ENCODE peak calls at places on chromosomes 12 and 14, in nine cellular contexts. One of them, this sample, is unnamed.

GRCh38 chr12:83434600-83434999 is 747.9 kb downstream of the TMTC2 start:
- DNase-seq in thoracic aorta: no peak
- DNase-seq in transverse colon: no peak
- DNase-seq in substantia nigra: no peak
- DNase-seq in pancreas: no peak
- DNase-seq in CD8-positive, alpha-beta T cell: no peak
- DNase-seq in sigmoid colon: no peak
- DNase-seq in fibroblast of lung: peak
- DNase-seq in CD8-positive, alpha-beta memory T cell: no peak
- DNase-seq in this sample: no peak

GRCh38 chr12:64737539-64737938 is 21.7 kb downstream of the GNS start:
- DNase-seq in CD8-positive, alpha-beta T cell: no peak
- DNase-seq in CD8-positive, alpha-beta memory T cell: no peak
- DNase-seq in fibroblast of lung: no peak
- DNase-seq in substantia nigra: no peak
- DNase-seq in pancreas: no peak
- DNase-seq in thoracic aorta: no peak
- DNase-seq in transverse colon: no peak
- DNase-seq in sigmoid colon: no peak
- DNase-seq in this sample: no peak

GRCh38 chr14:53295985-53296582 is 143.0 kb upstream of the DDHD1 start:
- DNase-seq in thoracic aorta: no peak
- DNase-seq in fibroblast of lung: peak
- DNase-seq in pancreas: no peak
- DNase-seq in CD8-positive, alpha-beta T cell: no peak
- DNase-seq in CD8-positive, alpha-beta memory T cell: no peak
- DNase-seq in transverse colon: no peak
- DNase-seq in sigmoid colon: no peak
- DNase-seq in substantia nigra: no peak
- DNase-seq in this sample: no peak

GRCh38 chr12:96448287-96448686 is 41.1 kb upstream of the CFAP54 start:
- DNase-seq in substantia nigra: no peak
- DNase-seq in thoracic aorta: no peak
- DNase-seq in pancreas: no peak
- DNase-seq in CD8-positive, alpha-beta memory T cell: no peak
- DNase-seq in CD8-positive, alpha-beta T cell: no peak
- DNase-seq in sigmoid colon: no peak
- DNase-seq in fibroblast of lung: peak
- DNase-seq in transverse colon: no peak
- DNase-seq in this sample: no peak

GRCh38 chr12:85985996-85986395 is 111.9 kb downstream of the NTS start:
- DNase-seq in CD8-positive, alpha-beta T cell: no peak
- DNase-seq in substantia nigra: no peak
- DNase-seq in CD8-positive, alpha-beta memory T cell: no peak
- DNase-seq in sigmoid colon: no peak
- DNase-seq in transverse colon: no peak
- DNase-seq in fibroblast of lung: no peak
- DNase-seq in pancreas: no peak
- DNase-seq in thoracic aorta: no peak
- DNase-seq in this sample: no peak

GRCh38 chr12:89390802-89391673 is 38.7 kb upstream of the DUSP6 start:
- DNase-seq in sigmoid colon: no peak
- DNase-seq in fibroblast of lung: peak
- DNase-seq in transverse colon: peak
- DNase-seq in CD8-positive, alpha-beta T cell: no peak
- DNase-seq in thoracic aorta: no peak
- DNase-seq in CD8-positive, alpha-beta memory T cell: no peak
- DNase-seq in substantia nigra: no peak
- DNase-seq in pancreas: no peak
- DNase-seq in this sample: no peak

GRCh38 chr12:96239711-96240234 is 45.6 kb downstream of the ELK3 start:
- DNase-seq in thoracic aorta: no peak
- DNase-seq in fibroblast of lung: peak
- DNase-seq in CD8-positive, alpha-beta T cell: no peak
- DNase-seq in substantia nigra: no peak
- DNase-seq in transverse colon: peak
- DNase-seq in sigmoid colon: peak
- DNase-seq in pancreas: no peak
- DNase-seq in CD8-positive, alpha-beta memory T cell: no peak
- DNase-seq in this sample: no peak

GRCh38 chr14:96567289-96567899 is 65.2 kb downstream of the PAPOLA start:
- DNase-seq in fibroblast of lung: peak
- DNase-seq in sigmoid colon: no peak
- DNase-seq in transverse colon: no peak
- DNase-seq in pancreas: no peak
- DNase-seq in substantia nigra: no peak
- DNase-seq in CD8-positive, alpha-beta T cell: no peak
- DNase-seq in thoracic aorta: no peak
- DNase-seq in CD8-positive, alpha-beta memory T cell: no peak
- DNase-seq in this sample: no peak

GRCh38 chr12:109804820-109805761 is 28.1 kb downstream of the TRPV4 start:
- DNase-seq in substantia nigra: no peak
- DNase-seq in thoracic aorta: peak
- DNase-seq in fibroblast of lung: peak
- DNase-seq in CD8-positive, alpha-beta T cell: peak
- DNase-seq in pancreas: peak
- DNase-seq in CD8-positive, alpha-beta memory T cell: peak
- DNase-seq in transverse colon: peak
- DNase-seq in sigmoid colon: peak
- DNase-seq in this sample: peak

GRCh38 chr14:97866664-97867063 is 1069.5 kb downstream of the VRK1 start:
- DNase-seq in sigmoid colon: no peak
- DNase-seq in CD8-positive, alpha-beta memory T cell: no peak
- DNase-seq in transverse colon: no peak
- DNase-seq in fibroblast of lung: no peak
- DNase-seq in CD8-positive, alpha-beta T cell: no peak
- DNase-seq in pancreas: no peak
- DNase-seq in thoracic aorta: no peak
- DNase-seq in substantia nigra: no peak
- DNase-seq in this sample: no peak

GRCh38 chr14:50957296-50957695 is 13.0 kb upstream of the PYGL start:
- DNase-seq in CD8-positive, alpha-beta T cell: no peak
- DNase-seq in pancreas: no peak
- DNase-seq in thoracic aorta: no peak
- DNase-seq in fibroblast of lung: peak
- DNase-seq in transverse colon: no peak
- DNase-seq in substantia nigra: no peak
- DNase-seq in sigmoid colon: no peak
- DNase-seq in CD8-positive, alpha-beta memory T cell: no peak
- DNase-seq in this sample: no peak

DNA sequence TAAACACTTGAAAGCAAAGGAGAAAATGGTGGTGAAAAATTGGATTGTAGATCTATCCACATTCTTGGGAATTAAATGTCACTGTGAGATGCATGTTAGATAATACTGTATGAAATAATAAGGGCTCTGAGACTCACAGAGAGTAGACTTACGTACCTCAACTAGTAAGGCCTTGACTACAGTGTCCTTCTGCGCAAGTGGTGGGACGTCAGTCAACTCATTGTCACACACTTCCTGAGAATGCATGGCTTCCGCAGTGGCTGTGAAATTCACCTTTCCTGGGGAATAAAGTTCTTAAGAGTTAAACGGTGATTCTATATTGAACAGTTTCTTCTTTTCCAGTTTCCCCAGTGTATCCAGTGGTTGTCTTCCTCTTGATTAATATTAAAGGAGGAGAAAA is 32.6 kb upstream of the PZP start:
- DNase-seq in fibroblast of lung: no peak
- DNase-seq in CD8-positive, alpha-beta memory T cell: no peak
- DNase-seq in pancreas: no peak
- DNase-seq in sigmoid colon: no peak
- DNase-seq in transverse colon: no peak
- DNase-seq in thoracic aorta: no peak
- DNase-seq in substantia nigra: no peak
- DNase-seq in CD8-positive, alpha-beta T cell: no peak
- DNase-seq in this sample: no peak
- H3K27ac ChIP-seq in fibroblast of lung: no peak
- H3K27ac ChIP-seq in CD8-positive, alpha-beta memory T cell: no peak
- H3K27ac ChIP-seq in pancreas: no peak
- H3K27ac ChIP-seq in sigmoid colon: no peak
- H3K27ac ChIP-seq in transverse colon: no peak
- H3K27ac ChIP-seq in thoracic aorta: no peak
- H3K27ac ChIP-seq in substantia nigra: peak
- H3K27ac ChIP-seq in CD8-positive, alpha-beta T cell: peak
- H3K27ac ChIP-seq in this sample: peak

GRCh38 chr12:123091230-123091629 is 59.7 kb downstream of the PITPNM2 start:
- DNase-seq in CD8-positive, alpha-beta T cell: no peak
- DNase-seq in CD8-positive, alpha-beta memory T cell: no peak
- DNase-seq in pancreas: no peak
- DNase-seq in thoracic aorta: no peak
- DNase-seq in sigmoid colon: no peak
- DNase-seq in transverse colon: no peak
- DNase-seq in substantia nigra: no peak
- DNase-seq in fibroblast of lung: no peak
- DNase-seq in this sample: no peak
- H3K27ac ChIP-seq in CD8-positive, alpha-beta T cell: no peak
- H3K27ac ChIP-seq in CD8-positive, alpha-beta memory T cell: no peak
- H3K27ac ChIP-seq in pancreas: no peak
- H3K27ac ChIP-seq in thoracic aorta: no peak
- H3K27ac ChIP-seq in sigmoid colon: no peak
- H3K27ac ChIP-seq in transverse colon: no peak
- H3K27ac ChIP-seq in substantia nigra: no peak
- H3K27ac ChIP-seq in fibroblast of lung: no peak
- H3K27ac ChIP-seq in this sample: no peak

GRCh38 chr14:32813401-32813800 is 125.3 kb upstream of the NPAS3 start:
- DNase-seq in transverse colon: no peak
- DNase-seq in thoracic aorta: no peak
- DNase-seq in CD8-positive, alpha-beta memory T cell: no peak
- DNase-seq in fibroblast of lung: no peak
- DNase-seq in sigmoid colon: no peak
- DNase-seq in CD8-positive, alpha-beta T cell: no peak
- DNase-seq in pancreas: no peak
- DNase-seq in substantia nigra: no peak
- DNase-seq in this sample: no peak

GRCh38 chr14:32805979-32806378 is 132.7 kb upstream of the NPAS3 start:
- DNase-seq in sigmoid colon: no peak
- DNase-seq in substantia nigra: no peak
- DNase-seq in CD8-positive, alpha-beta T cell: no peak
- DNase-seq in pancreas: no peak
- DNase-seq in transverse colon: no peak
- DNase-seq in fibroblast of lung: no peak
- DNase-seq in CD8-positive, alpha-beta memory T cell: no peak
- DNase-seq in thoracic aorta: no peak
- DNase-seq in this sample: no peak

GRCh38 chr14:32809255-32809654 is 129.4 kb upstream of the NPAS3 start:
- DNase-seq in transverse colon: no peak
- DNase-seq in thoracic aorta: no peak
- DNase-seq in CD8-positive, alpha-beta T cell: no peak
- DNase-seq in substantia nigra: no peak
- DNase-seq in sigmoid colon: no peak
- DNase-seq in pancreas: no peak
- DNase-seq in fibroblast of lung: no peak
- DNase-seq in CD8-positive, alpha-beta memory T cell: no peak
- DNase-seq in this sample: no peak

DNA sequence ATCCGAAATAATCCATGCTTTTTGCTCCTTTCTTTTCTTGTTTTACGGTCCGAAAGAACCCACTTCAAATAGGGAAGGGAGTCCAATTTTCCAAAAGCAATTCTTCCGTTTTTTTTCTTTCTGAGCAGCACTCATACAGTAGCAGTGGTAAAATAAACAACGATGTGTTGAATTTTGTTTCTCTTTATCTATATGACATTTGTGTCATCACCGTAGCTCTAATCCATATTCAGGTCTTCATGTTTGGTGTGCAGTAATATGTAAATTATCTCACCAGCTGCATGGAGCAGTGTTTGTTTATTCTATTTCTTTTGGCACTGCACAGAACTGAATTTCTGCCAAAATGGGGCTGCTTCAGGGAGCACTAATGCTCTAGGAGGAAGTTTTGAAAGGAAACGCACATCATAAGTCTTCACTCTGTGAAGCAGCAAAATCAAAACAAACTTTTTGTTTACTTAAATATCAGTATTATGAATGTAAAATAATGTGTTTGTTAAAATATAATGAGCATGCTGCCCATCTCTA is 130.0 kb upstream of the NPAS3 start:
- DNase-seq in sigmoid colon: no peak
- DNase-seq in pancreas: peak
- DNase-seq in transverse colon: no peak
- DNase-seq in thoracic aorta: no peak
- DNase-seq in fibroblast of lung: peak
- DNase-seq in CD8-positive, alpha-beta memory T cell: no peak
- DNase-seq in CD8-positive, alpha-beta T cell: no peak
- DNase-seq in substantia nigra: no peak
- DNase-seq in this sample: no peak
- H3K27ac ChIP-seq in sigmoid colon: peak
- H3K27ac ChIP-seq in pancreas: no peak
- H3K27ac ChIP-seq in transverse colon: no peak
- H3K27ac ChIP-seq in thoracic aorta: no peak
- H3K27ac ChIP-seq in fibroblast of lung: no peak
- H3K27ac ChIP-seq in CD8-positive, alpha-beta memory T cell: no peak
- H3K27ac ChIP-seq in CD8-positive, alpha-beta T cell: no peak
- H3K27ac ChIP-seq in substantia nigra: peak
- H3K27ac ChIP-seq in this sample: peak

GRCh38 chr12:14836336-14837210 is 6.8 kb downstream of the ART4 start:
- DNase-seq in CD8-positive, alpha-beta memory T cell: no peak
- DNase-seq in thoracic aorta: no peak
- DNase-seq in sigmoid colon: no peak
- DNase-seq in substantia nigra: no peak
- DNase-seq in fibroblast of lung: peak
- DNase-seq in CD8-positive, alpha-beta T cell: no peak
- DNase-seq in transverse colon: no peak
- DNase-seq in pancreas: no peak
- DNase-seq in this sample: no peak

GRCh38 chr12:14833952-14834351 is 9.4 kb downstream of the ART4 start:
- DNase-seq in sigmoid colon: no peak
- DNase-seq in substantia nigra: no peak
- DNase-seq in transverse colon: no peak
- DNase-seq in thoracic aorta: no peak
- DNase-seq in fibroblast of lung: peak
- DNase-seq in pancreas: no peak
- DNase-seq in CD8-positive, alpha-beta memory T cell: no peak
- DNase-seq in CD8-positive, alpha-beta T cell: no peak
- DNase-seq in this sample: no peak

GRCh38 chr12:14834502-14834901 is 8.8 kb downstream of the ART4 start:
- DNase-seq in pancreas: no peak
- DNase-seq in substantia nigra: no peak
- DNase-seq in CD8-positive, alpha-beta T cell: no peak
- DNase-seq in sigmoid colon: no peak
- DNase-seq in thoracic aorta: no peak
- DNase-seq in CD8-positive, alpha-beta memory T cell: no peak
- DNase-seq in transverse colon: no peak
- DNase-seq in fibroblast of lung: no peak
- DNase-seq in this sample: no peak

GRCh38 chr12:14828896-14829295 is 14.4 kb downstream of the ART4 start:
- DNase-seq in thoracic aorta: no peak
- DNase-seq in CD8-positive, alpha-beta memory T cell: no peak
- DNase-seq in pancreas: no peak
- DNase-seq in fibroblast of lung: peak
- DNase-seq in transverse colon: no peak
- DNase-seq in CD8-positive, alpha-beta T cell: no peak
- DNase-seq in substantia nigra: no peak
- DNase-seq in sigmoid colon: no peak
- DNase-seq in this sample: no peak

DNA sequence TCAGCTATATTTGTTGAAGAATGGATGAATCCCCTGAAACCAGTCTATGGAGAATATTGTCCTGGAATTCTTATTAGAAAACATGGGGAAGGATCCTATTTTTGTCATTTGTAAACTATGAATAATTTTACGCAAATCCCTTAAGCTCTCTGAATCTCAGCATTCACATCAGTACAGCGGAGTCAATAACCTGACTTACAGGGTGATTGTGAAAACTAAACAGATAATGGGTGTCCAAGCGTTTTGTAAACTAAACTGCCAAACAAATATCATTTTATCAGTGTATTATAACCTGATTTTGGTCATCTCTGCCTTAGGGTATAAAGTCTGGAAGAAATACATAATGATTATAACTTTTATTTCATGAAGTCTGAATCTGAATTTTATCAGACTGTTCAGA is 10.0 kb downstream of the ART4 start:
- DNase-seq in pancreas: no peak
- DNase-seq in thoracic aorta: no peak
- DNase-seq in CD8-positive, alpha-beta memory T cell: no peak
- DNase-seq in CD8-positive, alpha-beta T cell: no peak
- DNase-seq in transverse colon: no peak
- DNase-seq in substantia nigra: no peak
- DNase-seq in sigmoid colon: no peak
- DNase-seq in fibroblast of lung: no peak
- DNase-seq in this sample: no peak
- H3K27ac ChIP-seq in pancreas: no peak
- H3K27ac ChIP-seq in thoracic aorta: no peak
- H3K27ac ChIP-seq in CD8-positive, alpha-beta memory T cell: no peak
- H3K27ac ChIP-seq in CD8-positive, alpha-beta T cell: no peak
- H3K27ac ChIP-seq in transverse colon: no peak
- H3K27ac ChIP-seq in substantia nigra: no peak
- H3K27ac ChIP-seq in sigmoid colon: no peak
- H3K27ac ChIP-seq in fibroblast of lung: no peak
- H3K27ac ChIP-seq in this sample: no peak